ENCODE peak calls at places on chromosomes 16 and 17, in five cellular contexts. C is left ventricle myocardium inferior; K is heart right ventricle; F is CD8-positive, alpha-beta T cell; D is cardiac fibroblast. S is an unnamed sample.

GRCh38 chr16:17801024-17801423 is 330.3 kb upstream of the XYLT1 start:
- DNase-seq in C (no peak), K (no peak), F (no peak), D (no peak), S (no peak)

GRCh38 chr17:50909765-50910661 is 43.9 kb upstream of the TOB1 start:
- DNase-seq in C (no peak), K (no peak), F (peak; percentile 94), D (no peak), S (no peak)

GRCh38 chr16:88508868-88509748 is 56.0 kb downstream of the ZFPM1 start:
- DNase-seq in C (no peak), K (no peak), F (no peak), D (no peak), S (no peak)

GRCh38 chr16:58464916-58465731 is 34.8 kb upstream of the NDRG4 start:
- DNase-seq in C (no peak), K (no peak), F (no peak), D (no peak), S (no peak)

GRCh38 chr16:89449726-89450335 is 40.5 kb downstream of the ANKRD11 start:
- DNase-seq in C (no peak), K (no peak), F (no peak), D (peak; percentile 76), S (peak; percentile 26)

GRCh38 chr17:14459955-14460354 is 159.1 kb downstream of the HS3ST3B1 start:
- DNase-seq in C (no peak), K (no peak), F (no peak), D (no peak), S (no peak)

GRCh38 chr17:57033296-57033695 is 51.8 kb upstream of the AKAP1 start:
- DNase-seq in C (no peak), K (no peak), F (no peak), D (peak; percentile 10), S (peak; percentile 42)

GRCh38 chr17:75110307-75110937 is 653 bp downstream of the ARMC7 start:
- DNase-seq in C (no peak), K (no peak), F (no peak), D (no peak), S (no peak)

GRCh38 chr17:69733171-69734014 is 318.9 kb downstream of the MAP2K6 start:
- DNase-seq in C (peak; percentile 22), K (peak; percentile 16), F (no peak), D (peak; percentile 79), S (peak; percentile 66)

GRCh38 chr17:33241390-33241789 is 51.7 kb downstream of the ASIC2 start:
- DNase-seq in C (no peak), K (no peak), F (no peak), D (peak; percentile 13), S (no peak)

GRCh38 chr16:1862394-1862793 is 9.6 kb downstream of the MEIOB start:
- DNase-seq in C (no peak), K (no peak), F (no peak), D (no peak), S (no peak)

GRCh38 chr17:81735181-81736102 is 23.4 kb downstream of the SLC25A10 start:
- DNase-seq in C (no peak), K (no peak), F (no peak), D (peak; percentile 72), S (no peak)

GRCh38 chr17:78272181-78272913 is 40.9 kb downstream of the TMEM235 start:
- DNase-seq in C (peak; percentile 61), K (no peak), F (peak; percentile 89), D (peak; percentile 63), S (peak; percentile 96)

GRCh38 chr16:75273054-75273925 is 21.9 kb upstream of the BCAR1 start:
- DNase-seq in C (no peak), K (no peak), F (no peak), D (peak; percentile 73), S (no peak)

GRCh38 chr17:57939797-57940196 is 15.4 kb downstream of the CUEDC1 start:
- DNase-seq in C (peak; percentile 59), K (peak; percentile 47), F (peak; percentile 29), D (no peak), S (no peak)

GRCh38 chr16:8567355-8568230 is 22.7 kb downstream of the TMEM114 start:
- DNase-seq in C (peak; percentile 53), K (peak; percentile 40), F (peak; percentile 74), D (peak; percentile 95), S (peak; percentile 95)

GRCh38 chr16:83365166-83365565 is 442.6 kb upstream of the HSBP1 start:
- DNase-seq in C (no peak), K (no peak), F (no peak), D (peak; percentile 61), S (no peak)

GRCh38 chr17:33267279-33267790 is 25.8 kb downstream of the ASIC2 start:
- DNase-seq in C (no peak), K (no peak), F (no peak), D (peak; percentile 91), S (peak; percentile 61)

GRCh38 chr16:17518441-17518840 is 47.7 kb upstream of the XYLT1 start:
- DNase-seq in C (no peak), K (no peak), F (no peak), D (peak; percentile 36), S (no peak)

GRCh38 chr17:65627892-65628622 is 66.6 kb upstream of the AXIN2 start:
- DNase-seq in C (no peak), K (no peak), F (no peak), D (peak; percentile 84), S (peak; percentile 71)

GRCh38 chr17:76642994-76643393 is 563 bp downstream of the ST6GALNAC1 start:
- DNase-seq in C (no peak), K (no peak), F (no peak), D (no peak), S (no peak)

GRCh38 chr17:35242805-35243458 is at the start of gene SLFN5:
- DNase-seq in C (peak; percentile 94), K (peak; percentile 94), F (peak; percentile 93), D (peak; percentile 94), S (peak; percentile 95)

GRCh38 chr17:31596382-31597323 is 205.2 kb downstream of the RAB11FIP4 start:
- DNase-seq in C (peak; percentile 76), K (peak; percentile 75), F (no peak), D (peak; percentile 99), S (peak; percentile 96)

GRCh38 chr16:78639775-78640174 is 540.3 kb downstream of the WWOX start:
- DNase-seq in C (no peak), K (no peak), F (no peak), D (no peak), S (no peak)

GRCh38 chr17:67841992-67842391 is 16.7 kb downstream of the BPTF start:
- DNase-seq in C (no peak), K (no peak), F (no peak), D (peak; percentile 36), S (no peak)

GRCh38 chr17:1197781-1198490 is 18.2 kb upstream of the ABR start:
- DNase-seq in C (peak; percentile 75), K (peak; percentile 63), F (peak; percentile 77), D (no peak), S (peak; percentile 64)

GRCh38 chr17:66755944-66756290 is 79.0 kb upstream of the CACNG5 start:
- DNase-seq in C (no peak), K (no peak), F (no peak), D (no peak), S (no peak)

GRCh38 chr16:80377621-80378020 is 163.2 kb upstream of the DYNLRB2 start:
- DNase-seq in C (no peak), K (no peak), F (no peak), D (no peak), S (no peak)

GRCh38 chr16:72532896-72533295 is 360.9 kb upstream of the PMFBP1 start:
- DNase-seq in C (no peak), K (no peak), F (no peak), D (no peak), S (peak; percentile 64)

GRCh38 chr16:49645263-49645662 is 210.6 kb downstream of the ZNF423 start:
- DNase-seq in C (no peak), K (no peak), F (no peak), D (no peak), S (no peak)

GRCh38 chr16:49644143-49644460 is 211.8 kb downstream of the ZNF423 start:
- DNase-seq in C (no peak), K (no peak), F (no peak), D (peak; percentile 73), S (peak; percentile 51)

GRCh38 chr16:49640606-49641005 is 215.3 kb downstream of the ZNF423 start:
- DNase-seq in C (no peak), K (no peak), F (no peak), D (no peak), S (peak; percentile 36)

GRCh38 chr16:49641250-49641649 is 214.7 kb downstream of the ZNF423 start:
- DNase-seq in C (no peak), K (no peak), F (no peak), D (no peak), S (no peak)

DNA sequence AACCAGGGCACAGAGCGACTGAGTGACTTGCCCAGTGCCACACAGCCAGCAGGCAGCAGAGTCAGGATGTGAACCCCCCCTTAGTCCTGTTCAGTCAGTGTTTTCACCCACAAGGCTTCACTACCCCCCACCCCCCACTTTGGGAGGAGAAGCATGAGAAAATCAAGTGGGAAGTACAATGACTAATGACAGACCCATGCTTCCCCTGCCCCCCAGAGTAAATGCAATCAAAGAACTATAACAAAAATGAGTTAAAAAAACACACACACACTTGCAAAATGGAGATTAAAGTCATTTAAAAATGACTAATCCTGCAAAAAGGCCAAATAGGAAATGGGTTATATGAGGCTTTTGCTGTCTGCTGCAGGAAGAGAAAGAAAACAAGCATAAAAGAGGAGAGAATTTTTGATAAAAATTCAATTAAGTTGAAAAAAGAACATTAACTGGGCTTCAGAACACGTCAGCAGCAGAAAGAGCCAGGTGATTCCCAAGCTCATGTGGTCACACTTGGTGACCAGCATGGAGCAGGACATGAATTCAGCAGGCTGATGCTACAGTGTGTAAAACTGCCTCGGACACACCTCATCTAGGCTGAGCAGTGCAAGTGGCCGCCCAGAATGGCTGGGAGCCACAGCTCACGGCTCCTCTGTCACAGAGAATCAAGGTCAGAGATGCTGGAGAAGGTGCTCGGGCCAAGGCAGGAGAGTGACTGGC is 212.3 kb downstream of the ZNF423 start:
- DNase-seq in C (no peak), K (no peak), F (no peak), D (peak; percentile 93), S (peak; percentile 65)
- H3K4me3 ChIP-seq in C (no peak overlapping the region), K (no peak overlapping the region), F (no peak overlapping the region), D (peak overlapping the region; percentile 2), S (no peak overlapping the region)

GRCh38 chr17:27353469-27354050 is 59.6 kb downstream of the WSB1 start:
- DNase-seq in C (peak; percentile 92), K (peak; percentile 94), F (peak; percentile 86), D (peak; percentile 96), S (peak; percentile 93)

GRCh38 chr17:27352481-27353460 is 58.9 kb downstream of the WSB1 start:
- DNase-seq in C (no peak), K (no peak), F (no peak), D (peak; percentile 11), S (peak; percentile 28)

GRCh38 chr17:27355419-27355818 is 61.5 kb downstream of the WSB1 start:
- DNase-seq in C (no peak), K (no peak), F (no peak), D (no peak), S (no peak)

GRCh38 chr17:27354491-27355081 is 60.7 kb downstream of the WSB1 start:
- DNase-seq in C (no peak), K (no peak), F (no peak), D (peak; percentile 33), S (peak; percentile 22)

GRCh38 chr17:27354051-27354490 is 60.2 kb downstream of the WSB1 start:
- DNase-seq in C (no peak), K (peak; percentile 18), F (no peak), D (no peak), S (no peak)
- TF ChIP-seq CTCF in C (peak; percentile 3), K (no peak), F (no peak), D (no peak), S (no peak)

GRCh38 chr17:19741832-19742457 is 6.2 kb downstream of the ALDH3A1 start:
- DNase-seq in C (no peak), K (no peak), F (no peak), D (no peak), S (no peak)
- H3K4me3 ChIP-seq in C (no peak overlapping the region), K (no peak overlapping the region), F (no peak overlapping the region), D (no peak overlapping the region), S (no peak overlapping the region)

GRCh38 chr17:6145946-6146345 is 75.8 kb downstream of the WSCD1 start:
- DNase-seq in C (no peak), K (no peak), F (no peak), D (no peak), S (no peak)
- TF ChIP-seq CTCF in C (no peak), K (no peak), F (no peak), D (no peak), S (no peak)

S was measured in choroid plexus epithelial cell.